ENCODE peak calls at places on chromosomes 3 and 15, in six cellular contexts. M is GM23338, I is stomach, N is vagina, W is Panc1, L is endothelial cell of umbilical vein. Y is an unnamed sample.

GRCh38 chr3:133578548-133579191 is 5.2 kb downstream of the CDV3 start:
- DNase-seq in M (peak), I (no peak), L (peak), W (no peak), N (no peak), Y (no peak)

GRCh38 chr15:39851505-39852082 is 68.5 kb downstream of the GPR176 start:
- DNase-seq in W (no peak), I (no peak), M (no peak), N (no peak), L (peak), Y (no peak)

GRCh38 chr3:124258057-124258500 is 266.2 kb upstream of the ROPN1 start:
- DNase-seq in M (no peak), N (no peak), W (no peak), L (no peak), I (no peak), Y (no peak)

GRCh38 chr3:183291511-183292031 is 38.5 kb downstream of the B3GNT5 start:
- DNase-seq in L (peak), I (no peak), M (no peak), W (no peak), N (no peak), Y (no peak)

GRCh38 chr15:78034495-78035191 is 42.9 kb downstream of the TBC1D2B start:
- DNase-seq in N (no peak), W (no peak), L (peak), I (peak), M (no peak), Y (no peak)

GRCh38 chr15:60551781-60552161 is 72.8 kb upstream of the ICE2 start:
- DNase-seq in L (no peak), N (no peak), M (peak), I (no peak), W (no peak), Y (no peak)

GRCh38 chr3:131142580-131142979 is 115.9 kb downstream of the NEK11 start:
- DNase-seq in M (peak), W (no peak), N (no peak), I (no peak), L (no peak), Y (no peak)

GRCh38 chr3:179526989-179527391 is 35.7 kb upstream of the ACTL6A start:
- DNase-seq in L (peak), I (no peak), W (no peak), N (no peak), M (peak), Y (no peak)

GRCh38 chr3:119641416-119641815 is 19.0 kb downstream of the POPDC2 start:
- DNase-seq in N (no peak), I (no peak), L (no peak), W (no peak), M (no peak), Y (no peak)

GRCh38 chr3:72390841-72391240 is 457.4 kb downstream of the SHQ1 start:
- DNase-seq in M (peak), I (no peak), W (no peak), N (no peak), L (no peak), Y (no peak)

GRCh38 chr15:101391431-101391830 is 96.4 kb upstream of the SNRPA1 start:
- DNase-seq in I (no peak), L (no peak), M (no peak), N (no peak), W (no peak), Y (no peak)

GRCh38 chr15:89395996-89396395 is 61.4 kb upstream of the POLG start:
- DNase-seq in W (no peak), N (no peak), L (no peak), I (no peak), M (no peak), Y (no peak)

GRCh38 chr3:23004971-23005370 is 198.2 kb upstream of the UBE2E2 start:
- DNase-seq in I (no peak), L (no peak), N (no peak), M (no peak), W (peak), Y (no peak)

GRCh38 chr3:88807471-88808090 is 299.8 kb upstream of the EPHA3 start:
- DNase-seq in N (no peak), I (no peak), M (no peak), L (no peak), W (no peak), Y (no peak)

GRCh38 chr15:39843561-39843960 is 60.9 kb upstream of the FSIP1 start:
- DNase-seq in L (no peak), W (no peak), N (no peak), M (no peak), I (no peak), Y (no peak)

GRCh38 chr15:40489274-40490175 is 18.7 kb downstream of the CHST14 start:
- DNase-seq in M (peak), L (no peak), W (no peak), N (no peak), I (no peak), Y (no peak)

GRCh38 chr3:69020424-69020823 is 6.9 kb upstream of the EOGT start:
- DNase-seq in M (no peak), W (no peak), I (no peak), N (no peak), L (no peak), Y (no peak)

GRCh38 chr3:40299721-40300335 is 9.7 kb upstream of the EIF1B start:
- DNase-seq in N (no peak), W (no peak), L (peak), M (no peak), I (no peak), Y (no peak)

GRCh38 chr3:35710554-35710953 is 71.2 kb downstream of the ARPP21 start:
- DNase-seq in I (no peak), W (no peak), N (no peak), M (no peak), L (no peak), Y (no peak)

GRCh38 chr3:187919990-187920389 is 174.7 kb upstream of the BCL6 start:
- DNase-seq in I (no peak), N (no peak), M (no peak), W (no peak), L (no peak), Y (no peak)

GRCh38 chr15:93048426-93048721 is 40.6 kb downstream of the RGMA start:
- DNase-seq in L (no peak), N (no peak), I (no peak), W (no peak), M (no peak), Y (no peak)

GRCh38 chr3:133962879-133963278 is 66.8 kb downstream of the SLCO2A1 start:
- DNase-seq in M (no peak), I (no peak), W (no peak), N (no peak), L (no peak), Y (no peak)

GRCh38 chr3:119330181-119330580 is 36.0 kb downstream of the ARHGAP31 start:
- DNase-seq in L (no peak), W (no peak), I (no peak), N (no peak), M (no peak), Y (no peak)

DNA sequence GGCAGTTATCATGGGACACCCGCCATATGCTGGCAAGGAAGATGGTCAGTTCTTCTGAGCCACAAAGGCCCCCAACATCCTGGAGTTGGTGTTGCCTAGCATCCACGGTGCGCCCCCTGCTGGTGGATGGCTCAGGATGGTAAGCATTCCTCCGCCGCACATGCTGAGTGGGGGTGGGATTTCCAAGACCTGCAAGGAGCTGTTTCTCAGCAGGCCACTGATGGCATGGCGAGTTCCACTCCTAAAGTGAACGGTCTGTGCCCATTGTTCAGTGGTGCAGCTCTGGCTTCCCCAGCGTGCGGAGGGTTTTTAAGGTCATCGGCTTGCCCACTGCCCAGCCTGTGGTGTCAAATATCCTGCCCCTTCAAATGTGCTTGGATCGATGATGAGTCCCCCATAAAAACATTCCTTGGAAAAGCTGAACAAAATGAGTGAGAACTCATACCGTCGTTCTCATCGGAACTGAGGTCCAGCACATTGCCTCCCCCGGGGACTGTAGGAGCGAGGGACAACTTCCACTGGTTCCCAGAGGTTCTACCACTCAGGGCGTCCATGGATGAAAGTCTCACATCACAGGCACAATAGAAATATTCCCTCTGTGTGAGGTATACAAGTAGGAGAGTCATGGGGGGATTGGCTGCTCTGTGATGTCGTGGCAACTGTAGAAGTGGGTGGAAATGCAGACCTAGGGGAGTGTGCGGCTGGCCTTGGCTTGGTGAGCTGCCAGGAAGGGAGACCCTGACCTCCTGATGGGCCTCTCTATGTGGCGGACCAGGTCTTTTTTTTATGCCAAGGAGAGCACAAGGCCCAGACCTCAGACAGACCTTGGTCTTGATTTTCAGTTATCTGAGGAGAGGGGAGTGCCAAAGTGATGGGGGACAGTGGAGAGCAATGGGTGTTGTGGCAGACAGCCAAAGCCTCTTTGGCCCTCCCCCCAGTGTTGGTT is 102.0 kb downstream of the SNRPN start:
- DNase-seq in I (peak), W (no peak), M (peak), N (no peak), L (no peak), Y (no peak)
- TF ChIP-seq POLR2AphosphoS5 in I (no peak), W (no peak), M (no peak), N (no peak), L (no peak), Y (no peak)

GRCh38 chr3:117558681-117559080 is 849.1 kb downstream of the TUSC7 start:
- DNase-seq in W (no peak), I (no peak), L (no peak), M (no peak), N (no peak), Y (no peak)
- TF ChIP-seq POLR2AphosphoS5 in W (no peak), I (no peak), L (no peak), M (no peak), N (no peak), Y (no peak)

GRCh38 chr3:15471861-15472260 is 44.5 kb downstream of the EAF1 start:
- DNase-seq in W (no peak), N (no peak), M (no peak), L (no peak), I (no peak), Y (no peak)

GRCh38 chr3:15479602-15480248 is 41.8 kb downstream of the COLQ start:
- DNase-seq in N (no peak), L (no peak), M (no peak), W (no peak), I (no peak), Y (no peak)

GRCh38 chr3:15478300-15478979 is 43.1 kb downstream of the COLQ start:
- DNase-seq in L (no peak), I (no peak), W (no peak), M (no peak), N (no peak), Y (no peak)

GRCh38 chr3:15475161-15475560 is 46.3 kb downstream of the COLQ start:
- DNase-seq in L (no peak), W (no peak), N (no peak), I (no peak), M (no peak), Y (no peak)

GRCh38 chr3:15476378-15476777 is 45.1 kb downstream of the COLQ start:
- DNase-seq in L (no peak), M (no peak), W (no peak), N (no peak), I (no peak), Y (no peak)
- TF ChIP-seq POLR2AphosphoS5 in L (no peak), M (no peak), W (no peak), N (no peak), I (no peak), Y (no peak)

DNA sequence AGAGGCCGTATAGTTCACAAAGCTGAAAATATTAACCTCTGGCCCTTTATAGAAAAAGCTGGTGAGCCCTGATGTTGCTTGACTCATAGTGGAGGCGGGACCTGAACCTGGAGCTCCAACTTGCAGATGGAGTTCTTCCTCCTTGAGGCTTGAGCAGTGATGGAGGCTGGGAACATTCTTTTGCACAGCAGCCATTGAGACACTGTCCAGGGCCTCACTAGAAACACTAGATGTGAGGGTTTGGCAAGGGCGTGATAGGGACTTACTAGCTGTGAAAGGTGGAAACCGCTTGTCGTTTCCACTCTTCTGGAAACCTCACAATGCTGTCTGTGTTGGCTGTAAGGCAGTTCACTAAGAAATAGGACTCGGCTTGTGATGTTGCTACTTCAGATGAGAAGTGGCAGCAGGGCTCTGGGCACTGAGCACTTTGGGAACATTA is 12.5 kb downstream of the SMAD6 start:
- DNase-seq in I (no peak), W (no peak), N (no peak), L (peak), M (no peak), Y (no peak)
- TF ChIP-seq POLR2AphosphoS5 in I (no peak), W (no peak), N (no peak), L (no peak), M (no peak), Y (no peak)

GRCh38 chr3:149582395-149582794 is 75.4 kb downstream of the WWTR1 start:
- DNase-seq in I (no peak), W (no peak), N (no peak), L (no peak), M (no peak), Y (no peak)

GRCh38 chr3:149579838-149580542 is 77.8 kb downstream of the WWTR1 start:
- DNase-seq in M (no peak), L (peak), W (peak), N (no peak), I (no peak), Y (no peak)

GRCh38 chr3:149581248-149581647 is 76.6 kb downstream of the WWTR1 start:
- DNase-seq in N (no peak), M (no peak), I (no peak), L (no peak), W (no peak), Y (no peak)

GRCh38 chr3:149584236-149584635 is 73.6 kb downstream of the WWTR1 start:
- DNase-seq in N (no peak), W (no peak), I (no peak), L (no peak), M (no peak), Y (no peak)

DNA sequence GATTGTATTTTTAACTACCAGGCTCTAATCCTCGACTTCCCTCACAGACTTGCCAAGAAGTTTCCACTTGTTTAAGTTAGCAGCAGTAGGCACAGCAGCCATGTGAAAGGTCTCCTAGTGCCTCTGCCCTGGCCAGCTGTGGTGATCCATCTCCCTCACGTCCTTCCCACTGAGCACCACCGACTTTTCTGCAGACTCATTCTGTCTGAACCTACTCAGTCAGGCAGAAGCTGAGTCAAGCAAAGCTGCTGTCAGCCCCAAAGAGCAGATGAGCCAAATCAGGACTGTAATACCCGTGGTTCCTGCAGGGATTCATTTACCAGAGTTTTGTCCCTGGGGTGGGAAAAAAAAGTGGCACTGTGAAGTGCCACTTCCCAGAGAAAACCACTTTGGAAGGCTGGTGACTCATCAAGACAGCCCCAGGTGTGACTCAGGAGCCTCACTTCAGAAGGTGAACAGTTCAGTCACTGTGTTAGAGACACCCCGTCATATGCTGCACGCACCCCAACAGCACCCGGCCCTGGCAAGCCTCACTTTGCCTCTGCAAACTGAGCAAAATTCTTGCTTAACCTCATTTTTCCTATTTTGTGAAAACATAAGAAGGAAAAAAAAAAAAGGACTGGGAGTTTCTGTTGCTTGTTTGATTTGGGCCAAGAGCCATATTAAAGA is 76.0 kb downstream of the WWTR1 start:
- DNase-seq in M (no peak), W (peak), L (peak), N (no peak), I (no peak), Y (no peak)
- TF ChIP-seq POLR2AphosphoS5 in M (no peak), W (peak), L (no peak), N (no peak), I (peak), Y (no peak)

GRCh38 chr3:177359601-177360357 is 162.5 kb upstream of the TBL1XR1 start:
- DNase-seq in M (peak), L (peak), N (no peak), I (peak), W (peak), Y (peak)
- TF ChIP-seq POLR2AphosphoS5 in M (no peak), L (peak), N (peak), I (peak), W (peak), Y (no peak)